ENCODE peak calls at places on chromosomes 5 and 9, in five cellular contexts. T is memory B cell; W is NCI-H524; B is NB4; F is activated CD8-positive, alpha-beta memory T cell treated with anti-CD3 and anti-CD28 coated beads for 48 hours. R is an unnamed sample.

GRCh38 chr5:42888771-42889170 is 77.1 kb upstream of the SELENOP start:
- DNase-seq in B (no peak), W (no peak), F (no peak), T (no peak), R (no peak)

GRCh38 chr5:168976311-168976893 is 324.5 kb downstream of the SLIT3 start:
- DNase-seq in F (no peak), W (no peak), B (no peak), T (no peak), R (no peak)

GRCh38 chr5:147857302-147858129 is 21.0 kb upstream of the SCGB3A2 start:
- DNase-seq in T (no peak), F (no peak), B (peak), W (peak), R (peak)

GRCh38 chr9:92974161-92974661 is 26.9 kb downstream of the FGD3 start:
- DNase-seq in T (no peak), B (no peak), F (no peak), W (no peak), R (no peak)

GRCh38 chr9:1460143-1460769 is 410.1 kb downstream of the DMRT2 start:
- DNase-seq in F (no peak), T (no peak), B (peak), W (peak), R (no peak)

GRCh38 chr5:32542216-32543059 is 42.9 kb upstream of the SUB1 start:
- DNase-seq in B (peak), W (no peak), F (peak), T (no peak), R (no peak)

GRCh38 chr5:90783460-90784333 is 225.1 kb downstream of the ADGRV1 start:
- DNase-seq in W (peak), T (peak), B (peak), F (peak), R (peak)

GRCh38 chr9:86046930-86047341 is 52.4 kb downstream of the GOLM1 start:
- DNase-seq in B (no peak), T (no peak), W (no peak), F (no peak), R (no peak)

GRCh38 chr5:89067362-89067761 is 184.4 kb upstream of the MEF2C start:
- DNase-seq in W (no peak), B (no peak), F (no peak), T (no peak), R (no peak)

GRCh38 chr5:146680846-146681585 is 165.0 kb upstream of the GPR151 start:
- DNase-seq in W (no peak), B (no peak), F (no peak), T (no peak), R (no peak)

GRCh38 chr9:93037476-93037971 is 21.0 kb upstream of the SUSD3 start:
- DNase-seq in T (no peak), F (no peak), B (peak), W (no peak), R (no peak)

GRCh38 chr9:32579706-32580331 is 6.9 kb upstream of the NDUFB6 start:
- DNase-seq in T (peak), B (peak), F (peak), W (peak), R (peak)

GRCh38 chr9:129868033-129868395 is 32.8 kb downstream of the USP20 start:
- DNase-seq in W (no peak), B (no peak), F (no peak), T (no peak), R (no peak)

GRCh38 chr9:88747768-88748167 is 212.8 kb downstream of the NXNL2 start:
- DNase-seq in B (peak), T (no peak), W (no peak), F (no peak), R (no peak)

GRCh38 chr9:120531683-120532300 is 48.2 kb downstream of the CDK5RAP2 start:
- DNase-seq in F (no peak), W (peak), B (peak), T (no peak), R (no peak)

GRCh38 chr5:9555961-9556360 is 10.1 kb upstream of the SEMA5A start:
- DNase-seq in T (no peak), B (no peak), W (no peak), F (no peak), R (no peak)

GRCh38 chr5:151132959-151133358 is 24.6 kb downstream of the ANXA6 start:
- DNase-seq in W (no peak), F (no peak), B (peak), T (no peak), R (no peak)

GRCh38 chr5:150058480-150059126 is 27.8 kb downstream of the CSF1R start:
- DNase-seq in B (peak), T (no peak), W (no peak), F (no peak), R (no peak)

GRCh38 chr9:19939890-19940289 is 151.1 kb upstream of the SLC24A2 start:
- DNase-seq in T (no peak), W (peak), F (no peak), B (peak), R (no peak)

GRCh38 chr9:108551030-108551964 is 304.5 kb downstream of the ACTL7B start:
- DNase-seq in F (no peak), T (no peak), W (peak), B (peak), R (no peak)

GRCh38 chr5:141343953-141344463 is 379 bp downstream of the PCDHGA3 start:
- DNase-seq in F (no peak), W (no peak), B (no peak), T (no peak), R (no peak)

GRCh38 chr5:117077142-117077541 is 502.5 kb upstream of the SEMA6A start:
- DNase-seq in W (peak), B (peak), F (no peak), T (no peak), R (no peak)

GRCh38 chr5:122751293-122751753 is 23.6 kb upstream of the SNX2 start:
- DNase-seq in F (no peak), T (no peak), B (peak), W (no peak), R (no peak)